ENCODE peak calls at places on chromosome 11, in six cellular contexts. One of them, this sample, is unnamed.

GRCh38 chr11:113528982-113529381 is 53.8 kb upstream of the DRD2 start:
- DNase-seq in NCI-H1092 treated with DMSO at 0.1 percent for 48 hours: no peak
- DNase-seq in IMR-90: no peak
- DNase-seq in activated CD8-positive, alpha-beta T cell treated with anti-CD3 and anti-CD28 coated beads, Interleukin-2, amount 10 ng/mL, durations not matched to agents 7 days and 5 days: no peak
- DNase-seq in GM20000: no peak
- DNase-seq in iris pigment epithelial cell: no peak
- DNase-seq in this sample: no peak

GRCh38 chr11:126716456-126717083 is 284.0 kb downstream of the KIRREL3 start:
- DNase-seq in IMR-90: peak
- DNase-seq in activated CD8-positive, alpha-beta T cell treated with anti-CD3 and anti-CD28 coated beads, Interleukin-2, amount 10 ng/mL, durations not matched to agents 7 days and 5 days: peak
- DNase-seq in iris pigment epithelial cell: peak
- DNase-seq in GM20000: peak
- DNase-seq in NCI-H1092 treated with DMSO at 0.1 percent for 48 hours: peak
- DNase-seq in this sample: no peak

GRCh38 chr11:123249354-123249753 is 54.3 kb upstream of the CLMP start:
- DNase-seq in GM20000: no peak
- DNase-seq in IMR-90: peak
- DNase-seq in iris pigment epithelial cell: peak
- DNase-seq in activated CD8-positive, alpha-beta T cell treated with anti-CD3 and anti-CD28 coated beads, Interleukin-2, amount 10 ng/mL, durations not matched to agents 7 days and 5 days: no peak
- DNase-seq in NCI-H1092 treated with DMSO at 0.1 percent for 48 hours: no peak
- DNase-seq in this sample: no peak

GRCh38 chr11:35304393-35304790 is 115.0 kb downstream of the SLC1A2 start:
- DNase-seq in NCI-H1092 treated with DMSO at 0.1 percent for 48 hours: peak
- DNase-seq in IMR-90: peak
- DNase-seq in GM20000: peak
- DNase-seq in iris pigment epithelial cell: peak
- DNase-seq in activated CD8-positive, alpha-beta T cell treated with anti-CD3 and anti-CD28 coated beads, Interleukin-2, amount 10 ng/mL, durations not matched to agents 7 days and 5 days: no peak
- DNase-seq in this sample: peak

GRCh38 chr11:69913591-69914285 is 94.5 kb upstream of the FGF3 start:
- DNase-seq in GM20000: no peak
- DNase-seq in activated CD8-positive, alpha-beta T cell treated with anti-CD3 and anti-CD28 coated beads, Interleukin-2, amount 10 ng/mL, durations not matched to agents 7 days and 5 days: no peak
- DNase-seq in NCI-H1092 treated with DMSO at 0.1 percent for 48 hours: no peak
- DNase-seq in IMR-90: no peak
- DNase-seq in iris pigment epithelial cell: no peak
- DNase-seq in this sample: no peak

GRCh38 chr11:66840317-66841091 is 2.7 kb upstream of the RCE1 start:
- DNase-seq in GM20000: no peak
- DNase-seq in activated CD8-positive, alpha-beta T cell treated with anti-CD3 and anti-CD28 coated beads, Interleukin-2, amount 10 ng/mL, durations not matched to agents 7 days and 5 days: no peak
- DNase-seq in NCI-H1092 treated with DMSO at 0.1 percent for 48 hours: no peak
- DNase-seq in IMR-90: no peak
- DNase-seq in iris pigment epithelial cell: no peak
- DNase-seq in this sample: no peak

GRCh38 chr11:128931661-128932060 is 11.0 kb downstream of the TP53AIP1 start:
- DNase-seq in GM20000: no peak
- DNase-seq in iris pigment epithelial cell: no peak
- DNase-seq in IMR-90: no peak
- DNase-seq in activated CD8-positive, alpha-beta T cell treated with anti-CD3 and anti-CD28 coated beads, Interleukin-2, amount 10 ng/mL, durations not matched to agents 7 days and 5 days: no peak
- DNase-seq in NCI-H1092 treated with DMSO at 0.1 percent for 48 hours: no peak
- DNase-seq in this sample: no peak

GRCh38 chr11:65321828-65322495 is 7.3 kb downstream of the CDC42EP2 start:
- DNase-seq in IMR-90: no peak
- DNase-seq in activated CD8-positive, alpha-beta T cell treated with anti-CD3 and anti-CD28 coated beads, Interleukin-2, amount 10 ng/mL, durations not matched to agents 7 days and 5 days: no peak
- DNase-seq in GM20000: no peak
- DNase-seq in iris pigment epithelial cell: no peak
- DNase-seq in NCI-H1092 treated with DMSO at 0.1 percent for 48 hours: no peak
- DNase-seq in this sample: no peak